ENCODE peak calls at places on chromosomes 3 and 15, in nine cellular contexts. W, Z, O, M, X, Q, R, A and P are unnamed samples.
A peak's percentile ranks its signal among the peaks of the same experiment; 100 is the strongest.

GRCh38 chr15:61038387-61038786 is 190.7 kb downstream of the RORA start:
- DNase-seq in W (no peak), Z (no peak), O (no peak), M (no peak), X (no peak), Q (peak; percentile 42), R (peak; percentile 7), A (no peak), P (no peak)

GRCh38 chr3:157142315-157142714 is 17.6 kb downstream of the CCNL1 start:
- DNase-seq in W (no peak), Z (no peak), O (no peak), M (peak; percentile 53), X (no peak), Q (no peak), R (no peak), A (no peak), P (no peak)

GRCh38 chr3:19947549-19948071 is 713 bp downstream of the RAB5A start:
- DNase-seq in W (peak; percentile 61), Z (peak; percentile 52), O (no peak), M (no peak), X (peak; percentile 47), Q (no peak), R (peak; percentile 35), A (peak; percentile 69), P (no peak)

GRCh38 chr15:97747342-97747741 is 213.2 kb upstream of the ARRDC4 start:
- DNase-seq in W (no peak), Z (no peak), O (no peak), M (no peak), X (no peak), Q (no peak), R (no peak), A (no peak), P (no peak)

GRCh38 chr15:62857411-62857853 is 185.1 kb upstream of the TPM1 start:
- DNase-seq in W (peak; percentile 49), Z (no peak), O (no peak), M (no peak), X (peak; percentile 22), Q (no peak), R (peak; percentile 68), A (no peak), P (no peak)

GRCh38 chr3:133540896-133541674 is 32.4 kb upstream of the CDV3 start:
- DNase-seq in W (no peak), Z (no peak), O (no peak), M (no peak), X (peak; percentile 67), Q (no peak), R (peak; percentile 41), A (no peak), P (no peak)

GRCh38 chr3:124315215-124316033 is 323.5 kb upstream of the ROPN1 start:
- DNase-seq in W (no peak), Z (no peak), O (no peak), M (no peak), X (peak; percentile 50), Q (peak; percentile 4), R (peak; percentile 22), A (no peak), P (no peak)

GRCh38 chr3:105458518-105459215 is 92.0 kb downstream of the ALCAM start:
- DNase-seq in W (no peak), Z (no peak), O (no peak), M (no peak), X (no peak), Q (no peak), R (peak; percentile 62), A (no peak), P (no peak)

GRCh38 chr3:45365060-45365459 is 23.3 kb upstream of the LARS2 start:
- DNase-seq in W (no peak), Z (no peak), O (no peak), M (no peak), X (no peak), Q (no peak), R (no peak), A (no peak), P (no peak)

GRCh38 chr15:68184616-68185470 is 20.3 kb downstream of the CALML4 start:
- DNase-seq in W (no peak), Z (no peak), O (no peak), M (no peak), X (no peak), Q (no peak), R (no peak), A (no peak), P (no peak)

GRCh38 chr15:93866441-93866840 is 364.9 kb upstream of the MCTP2 start:
- DNase-seq in W (no peak), Z (no peak), O (no peak), M (no peak), X (no peak), Q (no peak), R (no peak), A (no peak), P (no peak)

GRCh38 chr3:52982839-52983238 is 63.0 kb downstream of the SFMBT1 start:
- DNase-seq in W (no peak), Z (peak; percentile 14), O (no peak), M (no peak), X (no peak), Q (no peak), R (no peak), A (no peak), P (no peak)

GRCh38 chr15:34182942-34183341 is 27.0 kb downstream of the KATNBL1 start:
- DNase-seq in W (no peak), Z (no peak), O (no peak), M (no peak), X (no peak), Q (no peak), R (no peak), A (no peak), P (no peak)

GRCh38 chr3:66393486-66394260 is 107.1 kb downstream of the LRIG1 start:
- DNase-seq in W (no peak), Z (peak; percentile 62), O (no peak), M (no peak), X (no peak), Q (peak; percentile 55), R (no peak), A (peak; percentile 54), P (no peak)

GRCh38 chr3:171704002-171704401 is 106.3 kb downstream of the PLD1 start:
- DNase-seq in W (no peak), Z (peak; percentile 1), O (no peak), M (no peak), X (peak; percentile 8), Q (peak; percentile 29), R (peak; percentile 18), A (no peak), P (no peak)

GRCh38 chr15:30041868-30042267 is 40.9 kb upstream of the GOLGA8J start:
- DNase-seq in W (no peak), Z (no peak), O (no peak), M (no peak), X (no peak), Q (no peak), R (no peak), A (no peak), P (no peak)

GRCh38 chr15:89577776-89578115 is 2.5 kb downstream of the TICRR start:
- DNase-seq in W (no peak), Z (no peak), O (no peak), M (no peak), X (no peak), Q (no peak), R (no peak), A (no peak), P (no peak)

GRCh38 chr3:19866751-19867347 is 67.2 kb downstream of the EFHB start:
- DNase-seq in W (no peak), Z (peak; percentile 13), O (no peak), M (peak; percentile 32), X (no peak), Q (peak; percentile 45), R (peak; percentile 36), A (peak; percentile 32), P (peak; percentile 18)

GRCh38 chr15:100715571-100716455 is 113.4 kb downstream of the ASB7 start:
- DNase-seq in W (peak; percentile 73), Z (no peak), O (no peak), M (no peak), X (no peak), Q (no peak), R (no peak), A (no peak), P (no peak)

GRCh38 chr15:70469651-70470555 is 293.5 kb downstream of the UACA start:
- DNase-seq in W (no peak), Z (no peak), O (no peak), M (no peak), X (no peak), Q (no peak), R (no peak), A (no peak), P (no peak)

GRCh38 chr3:119559441-119559963 is at the start of gene CD80:
- DNase-seq in W (peak; percentile 69), Z (peak; percentile 38), O (no peak), M (no peak), X (peak; percentile 30), Q (peak; percentile 30), R (peak; percentile 6), A (peak; percentile 17), P (no peak)